ENCODE peak calls at places on chromosomes 12 and 14, in seven cellular contexts. One of them, this sample, is unnamed.

GRCh38 chr12:121110211-121110940 is 22.3 kb upstream of the P2RX7 start:
- DNase-seq in HTR-8/SVneo: peak
- DNase-seq in HCT116: peak
- DNase-seq in head of caudate nucleus: peak
- DNase-seq in stomach: peak
- DNase-seq in NCI-H1105 treated with DMSO at 0.1 percent for 48 hours: peak
- DNase-seq in pons: peak
- DNase-seq in this sample: peak

GRCh38 chr12:113609692-113610469 is 138.2 kb upstream of the LHX5 start:
- DNase-seq in head of caudate nucleus: no peak
- DNase-seq in pons: no peak
- DNase-seq in HTR-8/SVneo: no peak
- DNase-seq in stomach: no peak
- DNase-seq in NCI-H1105 treated with DMSO at 0.1 percent for 48 hours: no peak
- DNase-seq in HCT116: no peak
- DNase-seq in this sample: no peak

GRCh38 chr12:12859690-12860089 is 31.7 kb upstream of the GPRC5A start:
- DNase-seq in HTR-8/SVneo: no peak
- DNase-seq in stomach: no peak
- DNase-seq in pons: no peak
- DNase-seq in HCT116: no peak
- DNase-seq in NCI-H1105 treated with DMSO at 0.1 percent for 48 hours: peak
- DNase-seq in head of caudate nucleus: no peak
- DNase-seq in this sample: no peak

GRCh38 chr12:22406622-22407021 is 72.1 kb upstream of the ST8SIA1 start:
- DNase-seq in HTR-8/SVneo: no peak
- DNase-seq in stomach: no peak
- DNase-seq in pons: no peak
- DNase-seq in HCT116: no peak
- DNase-seq in NCI-H1105 treated with DMSO at 0.1 percent for 48 hours: no peak
- DNase-seq in head of caudate nucleus: no peak
- DNase-seq in this sample: no peak

GRCh38 chr14:105474478-105475268 is at the start of gene CRIP2:
- DNase-seq in pons: no peak
- DNase-seq in HTR-8/SVneo: peak
- DNase-seq in head of caudate nucleus: no peak
- DNase-seq in stomach: no peak
- DNase-seq in HCT116: no peak
- DNase-seq in NCI-H1105 treated with DMSO at 0.1 percent for 48 hours: peak
- DNase-seq in this sample: peak

GRCh38 chr14:77123381-77124344 is 17.9 kb downstream of the ZDHHC22 start:
- DNase-seq in stomach: peak
- DNase-seq in HCT116: peak
- DNase-seq in NCI-H1105 treated with DMSO at 0.1 percent for 48 hours: peak
- DNase-seq in head of caudate nucleus: peak
- DNase-seq in HTR-8/SVneo: no peak
- DNase-seq in pons: peak
- DNase-seq in this sample: no peak

GRCh38 chr14:69876221-69876847 is 2.9 kb upstream of the SMOC1 start:
- DNase-seq in NCI-H1105 treated with DMSO at 0.1 percent for 48 hours: no peak
- DNase-seq in head of caudate nucleus: no peak
- DNase-seq in stomach: no peak
- DNase-seq in HCT116: no peak
- DNase-seq in HTR-8/SVneo: no peak
- DNase-seq in pons: no peak
- DNase-seq in this sample: no peak

GRCh38 chr14:66657780-66658179 is 149.8 kb downstream of the GPHN start:
- DNase-seq in NCI-H1105 treated with DMSO at 0.1 percent for 48 hours: no peak
- DNase-seq in head of caudate nucleus: no peak
- DNase-seq in HCT116: no peak
- DNase-seq in HTR-8/SVneo: no peak
- DNase-seq in pons: no peak
- DNase-seq in stomach: no peak
- DNase-seq in this sample: no peak

GRCh38 chr14:68518910-68519686 is 273.8 kb downstream of the ZFP36L1 start:
- DNase-seq in NCI-H1105 treated with DMSO at 0.1 percent for 48 hours: no peak
- DNase-seq in HCT116: no peak
- DNase-seq in stomach: no peak
- DNase-seq in HTR-8/SVneo: no peak
- DNase-seq in pons: no peak
- DNase-seq in head of caudate nucleus: no peak
- DNase-seq in this sample: no peak

GRCh38 chr14:30996892-30997659 is 28.4 kb upstream of the AP4S1 start:
- DNase-seq in head of caudate nucleus: no peak
- DNase-seq in HCT116: no peak
- DNase-seq in HTR-8/SVneo: no peak
- DNase-seq in NCI-H1105 treated with DMSO at 0.1 percent for 48 hours: no peak
- DNase-seq in pons: no peak
- DNase-seq in stomach: no peak
- DNase-seq in this sample: no peak

GRCh38 chr12:121590476-121591143 is 9.8 kb upstream of the KDM2B start:
- DNase-seq in pons: no peak
- DNase-seq in head of caudate nucleus: no peak
- DNase-seq in NCI-H1105 treated with DMSO at 0.1 percent for 48 hours: no peak
- DNase-seq in HTR-8/SVneo: no peak
- DNase-seq in stomach: no peak
- DNase-seq in HCT116: no peak
- DNase-seq in this sample: no peak

GRCh38 chr14:94344389-94344788 is 21.3 kb upstream of the SERPINA6 start:
- DNase-seq in HCT116: no peak
- DNase-seq in stomach: no peak
- DNase-seq in NCI-H1105 treated with DMSO at 0.1 percent for 48 hours: no peak
- DNase-seq in HTR-8/SVneo: no peak
- DNase-seq in head of caudate nucleus: no peak
- DNase-seq in pons: no peak
- DNase-seq in this sample: no peak

GRCh38 chr12:121223283-121223946 is 13.5 kb downstream of the P2RX4 start:
- DNase-seq in NCI-H1105 treated with DMSO at 0.1 percent for 48 hours: no peak
- DNase-seq in HTR-8/SVneo: no peak
- DNase-seq in HCT116: no peak
- DNase-seq in pons: no peak
- DNase-seq in stomach: peak
- DNase-seq in head of caudate nucleus: no peak
- DNase-seq in this sample: no peak

GRCh38 chr12:57124259-57124877 is 3.9 kb upstream of the LRP1 start:
- DNase-seq in HTR-8/SVneo: peak
- DNase-seq in HCT116: peak
- DNase-seq in stomach: peak
- DNase-seq in NCI-H1105 treated with DMSO at 0.1 percent for 48 hours: peak
- DNase-seq in pons: peak
- DNase-seq in head of caudate nucleus: peak
- DNase-seq in this sample: peak

GRCh38 chr12:45284096-45284901 is 68.4 kb downstream of the ANO6 start:
- DNase-seq in NCI-H1105 treated with DMSO at 0.1 percent for 48 hours: no peak
- DNase-seq in HTR-8/SVneo: peak
- DNase-seq in HCT116: no peak
- DNase-seq in stomach: no peak
- DNase-seq in head of caudate nucleus: no peak
- DNase-seq in pons: no peak
- DNase-seq in this sample: no peak

GRCh38 chr14:69708586-69709169 is 58.3 kb upstream of the SRSF5 start:
- DNase-seq in HTR-8/SVneo: no peak
- DNase-seq in head of caudate nucleus: no peak
- DNase-seq in NCI-H1105 treated with DMSO at 0.1 percent for 48 hours: peak
- DNase-seq in pons: peak
- DNase-seq in stomach: no peak
- DNase-seq in HCT116: no peak
- DNase-seq in this sample: no peak

GRCh38 chr12:14756331-14757143 is 46.7 kb downstream of the WBP11 start:
- DNase-seq in HTR-8/SVneo: no peak
- DNase-seq in head of caudate nucleus: peak
- DNase-seq in NCI-H1105 treated with DMSO at 0.1 percent for 48 hours: no peak
- DNase-seq in stomach: peak
- DNase-seq in pons: no peak
- DNase-seq in HCT116: no peak
- DNase-seq in this sample: no peak

GRCh38 chr12:6241495-6241894 is 41.3 kb downstream of the CD9 start:
- DNase-seq in head of caudate nucleus: no peak
- DNase-seq in pons: peak
- DNase-seq in NCI-H1105 treated with DMSO at 0.1 percent for 48 hours: peak
- DNase-seq in HTR-8/SVneo: no peak
- DNase-seq in stomach: peak
- DNase-seq in HCT116: no peak
- DNase-seq in this sample: no peak

GRCh38 chr12:102702447-102703114 is 214.5 kb downstream of the PAH start:
- DNase-seq in NCI-H1105 treated with DMSO at 0.1 percent for 48 hours: peak
- DNase-seq in head of caudate nucleus: peak
- DNase-seq in pons: peak
- DNase-seq in HCT116: peak
- DNase-seq in HTR-8/SVneo: peak
- DNase-seq in stomach: peak
- DNase-seq in this sample: peak